ENCODE peak calls at places on chromosomes 7 and 10, in six cellular contexts. Y, Z, W, V, G and N are unnamed samples.

GRCh38 chr10:132849546-132850031 is 63.6 kb upstream of the NKX6-2 start:
- DNase-seq in G (peak), V (no peak), W (no peak), Z (peak), Y (no peak), N (no peak)

GRCh38 chr7:129553861-129554530 is 51.7 kb downstream of the SMKR1 start:
- DNase-seq in V (no peak), W (no peak), Y (no peak), G (no peak), Z (no peak), N (no peak)

GRCh38 chr7:95974108-95974507 is 201.8 kb downstream of the DYNC1I1 start:
- DNase-seq in G (no peak), W (no peak), V (no peak), Z (no peak), Y (no peak), N (no peak)

GRCh38 chr7:30028749-30029635 is 780 bp downstream of the PLEKHA8 start:
- DNase-seq in Y (peak), W (no peak), Z (no peak), V (peak), G (no peak), N (peak)

GRCh38 chr10:13831711-13832110 is 244.9 kb downstream of the PRPF18 start:
- DNase-seq in G (no peak), Y (no peak), Z (no peak), V (no peak), W (no peak), N (no peak)

GRCh38 chr10:43177588-43177987 is 39.3 kb downstream of the CSGALNACT2 start:
- DNase-seq in W (no peak), V (no peak), Y (no peak), G (no peak), Z (no peak), N (no peak)

GRCh38 chr7:8639668-8640067 is 206.3 kb downstream of the NXPH1 start:
- DNase-seq in Y (no peak), Z (no peak), W (no peak), V (no peak), G (no peak), N (no peak)

GRCh38 chr10:128863823-128864405 is 603.1 kb upstream of the MGMT start:
- DNase-seq in Z (no peak), G (no peak), V (no peak), W (no peak), Y (no peak), N (no peak)

GRCh38 chr7:150435390-150436073 is 14.9 kb upstream of the GIMAP8 start:
- DNase-seq in W (no peak), G (no peak), Y (no peak), Z (no peak), V (no peak), N (peak)

GRCh38 chr7:6271091-6271658 is 1.2 kb downstream of the CYTH3 start:
- DNase-seq in G (peak), Z (peak), W (no peak), V (peak), Y (peak), N (peak)

GRCh38 chr7:103658055-103659010 is 212.3 kb upstream of the SLC26A5 start:
- DNase-seq in Z (no peak), W (no peak), V (no peak), Y (no peak), G (no peak), N (no peak)

GRCh38 chr7:25726180-25726579 is 425.8 kb upstream of the NFE2L3 start:
- DNase-seq in V (no peak), G (no peak), Z (no peak), Y (no peak), W (no peak), N (no peak)

GRCh38 chr10:44845672-44846071 is 65.5 kb upstream of the TMEM72 start:
- DNase-seq in Y (no peak), G (no peak), W (no peak), Z (no peak), V (no peak), N (no peak)

GRCh38 chr7:105934577-105935185 is 28.4 kb upstream of the CDHR3 start:
- DNase-seq in G (no peak), Y (no peak), V (no peak), W (no peak), Z (no peak), N (no peak)

GRCh38 chr10:110641256-110641655 is 2.9 kb upstream of the RBM20 start:
- DNase-seq in W (no peak), Y (peak), G (peak), V (no peak), Z (no peak), N (no peak)

GRCh38 chr10:92990615-92991014 is 70.0 kb upstream of the CYP26C1 start:
- DNase-seq in W (no peak), Y (no peak), Z (no peak), G (no peak), V (no peak), N (no peak)

GRCh38 chr7:135771961-135772638 is 23.5 kb upstream of the FAM180A start:
- DNase-seq in W (no peak), Z (no peak), G (no peak), V (no peak), Y (no peak), N (no peak)

GRCh38 chr10:70119197-70119596 is 13.4 kb downstream of the AIFM2 start:
- DNase-seq in Z (no peak), G (no peak), Y (no peak), V (no peak), W (no peak), N (no peak)

GRCh38 chr10:3668276-3668960 is 116.6 kb downstream of the KLF6 start:
- DNase-seq in W (no peak), Z (no peak), G (no peak), V (peak), Y (no peak), N (no peak)

GRCh38 chr7:31933481-31933880 is 136.7 kb downstream of the PDE1C start:
- DNase-seq in Z (no peak), Y (no peak), G (no peak), W (no peak), V (no peak), N (no peak)

GRCh38 chr10:123132576-123133477 is 2.9 kb upstream of the HMX3 start:
- DNase-seq in W (peak), G (peak), Z (peak), V (peak), Y (peak), N (peak)

GRCh38 chr10:124369066-124369465 is 49.7 kb downstream of the OAT start:
- DNase-seq in G (no peak), Z (no peak), V (no peak), W (no peak), Y (no peak), N (no peak)

GRCh38 chr10:69123306-69123746 is 652 bp upstream of the VPS26A start:
- DNase-seq in V (no peak), W (no peak), G (no peak), Z (no peak), Y (peak), N (no peak)

GRCh38 chr7:78427209-78427608 is 628.6 kb downstream of the PHTF2 start:
- DNase-seq in G (no peak), Z (no peak), W (no peak), Y (no peak), V (no peak), N (no peak)

GRCh38 chr10:110074986-110075664 is 67.3 kb downstream of the ADD3 start:
- DNase-seq in G (no peak), W (no peak), Z (no peak), V (no peak), Y (no peak), N (no peak)

DNA sequence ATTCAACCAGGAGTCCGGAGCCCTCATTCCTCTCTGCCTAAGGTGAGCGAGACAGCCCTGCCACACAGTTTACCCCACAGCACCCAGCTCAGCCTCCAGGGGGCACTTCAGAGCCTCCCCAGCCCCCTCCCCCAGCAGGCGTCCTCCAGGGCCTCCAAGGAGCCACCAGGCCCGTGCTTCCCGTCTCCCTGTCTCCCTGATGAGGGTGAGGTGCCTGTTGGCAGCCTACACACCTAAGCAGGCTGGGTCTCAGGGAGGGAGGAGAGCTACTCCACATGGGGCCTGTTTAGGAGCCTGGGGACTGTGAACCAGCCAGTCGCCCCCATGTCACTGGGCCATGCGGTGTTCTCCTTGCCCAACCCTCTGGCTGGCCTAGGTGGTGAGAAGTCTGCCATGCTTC is 28.9 kb upstream of the TRIM8 start:
- DNase-seq in Z (no peak), W (no peak), G (peak), V (no peak), Y (no peak), N (no peak)
- TF ChIP-seq CTCF in Z (no peak), W (no peak), G (peak), V (no peak), Y (no peak), N (no peak)

GRCh38 chr10:102243304-102243703 is 2.0 kb upstream of the PITX3 start:
- DNase-seq in W (no peak), Y (no peak), V (no peak), G (no peak), Z (no peak), N (no peak)

GRCh38 chr10:102240467-102241036 is 760 bp downstream of the PITX3 start:
- DNase-seq in V (no peak), Z (no peak), Y (no peak), G (peak), W (no peak), N (no peak)

GRCh38 chr10:102242118-102242485 is 790 bp upstream of the PITX3 start:
- DNase-seq in Z (no peak), Y (no peak), G (no peak), V (no peak), W (no peak), N (no peak)

GRCh38 chr10:102241037-102241443 is 272 bp downstream of the PITX3 start:
- DNase-seq in G (no peak), V (no peak), W (no peak), Y (no peak), Z (no peak), N (no peak)

GRCh38 chr10:102241444-102242117 is at the start of gene PITX3:
- DNase-seq in Z (peak), V (peak), W (peak), Y (peak), G (peak), N (peak)
- TF ChIP-seq POLR2A in Z (no peak), V (no peak), W (no peak), Y (no peak), G (peak), N (no peak)

DNA sequence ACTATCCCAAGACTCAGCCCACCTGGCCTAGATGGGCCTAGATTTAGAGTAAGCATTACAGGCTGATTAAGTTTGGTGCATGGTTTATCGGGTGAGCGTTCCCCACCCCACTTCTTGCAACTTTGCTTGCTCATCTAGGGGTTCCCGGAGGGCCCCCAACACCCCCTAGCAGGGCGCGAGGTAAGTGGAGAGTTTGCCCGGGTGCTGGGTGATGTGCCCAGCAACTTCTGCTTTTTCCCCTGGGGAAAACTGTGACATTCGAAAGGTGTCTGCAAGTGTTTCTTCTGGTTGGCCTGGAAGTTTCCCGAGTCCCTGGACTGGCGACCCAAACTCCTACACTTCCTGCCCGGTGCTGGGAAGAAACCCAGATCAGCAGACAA is 31.7 kb downstream of the SKIDA1 start:
- DNase-seq in V (no peak), Z (no peak), Y (no peak), G (no peak), W (no peak), N (no peak)
- H3K4me3 ChIP-seq in V (peak), Z (peak), Y (peak), G (peak), W (peak), N (no peak)

DNA sequence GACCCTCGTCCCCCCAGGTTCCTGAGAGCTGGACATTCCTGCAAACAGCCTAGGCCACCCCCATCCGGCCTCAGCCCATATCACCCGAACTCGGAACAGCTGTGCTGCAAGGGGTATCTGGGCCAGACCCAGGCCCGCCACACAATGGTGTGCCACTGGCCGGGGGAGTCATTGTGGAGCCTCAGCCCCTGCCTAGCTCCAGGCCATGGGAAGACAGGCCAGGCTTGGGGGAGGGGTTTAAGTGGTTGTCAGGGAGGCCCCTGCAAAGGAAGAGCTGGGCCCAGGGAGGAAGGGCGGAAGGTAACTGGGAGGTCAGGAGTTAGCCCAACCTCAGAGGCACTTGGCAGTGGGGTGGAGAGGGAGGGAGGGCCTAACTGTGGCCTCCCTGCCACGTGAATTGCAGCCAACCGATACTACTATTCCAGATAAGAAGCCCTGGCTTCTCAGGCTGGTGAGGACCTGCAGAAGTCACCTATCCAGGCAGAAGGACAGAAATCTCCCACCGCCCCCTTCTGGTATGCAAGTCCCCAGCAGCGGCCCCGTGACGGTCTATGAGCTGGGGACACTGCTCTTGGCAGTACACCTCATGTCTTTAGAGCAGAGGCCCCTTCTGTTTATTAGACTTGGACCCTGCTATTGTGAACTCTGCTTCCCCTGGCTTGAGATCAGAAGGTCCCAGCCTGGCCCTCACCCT is 26.8 kb downstream of the VSIR start:
- DNase-seq in W (no peak), G (no peak), Y (no peak), V (no peak), Z (no peak), N (no peak)
- TF ChIP-seq CTCF in W (no peak), G (no peak), Y (no peak), V (no peak), Z (peak), N (no peak)